ENCODE peak calls at places on chromosomes 16 and 17, in eight cellular contexts. O is HepG2, H is A549, W is WTC11, L is H1, N is SK-N-SH, T is GM12878, C is K562. E is an unnamed sample.

GRCh38 chr17:50578173-50578572 is 17.7 kb downstream of the CACNA1G start:
- DNase-seq in H (no peak), N (no peak), C (no peak), L (no peak), W (no peak), T (no peak), O (no peak), E (no peak)

GRCh38 chr16:67150058-67150832 is 553 bp downstream of the B3GNT9 start:
- DNase-seq in T (no peak), H (peak; percentile 62), W (peak; percentile 86), L (peak; percentile 94), O (no peak), N (peak; percentile 97), C (peak; percentile 81), E (peak; percentile 55)

GRCh38 chr17:83176272-83176955 is 97.0 kb downstream of the METRNL start:
- DNase-seq in W (peak; percentile 2), C (no peak), O (no peak), T (no peak), L (peak; percentile 20), H (no peak), N (no peak), E (no peak)

GRCh38 chr16:29312835-29313558 is 93.5 kb downstream of the NPIPB11 start:
- DNase-seq in H (no peak), W (no peak), N (no peak), O (no peak), C (no peak), T (no peak), L (no peak), E (no peak)

GRCh38 chr16:89320717-89321501 is 103.4 kb downstream of the ZNF778 start:
- DNase-seq in C (peak; percentile 92), O (no peak), L (no peak), T (no peak), N (no peak), W (peak; percentile 74), H (peak; percentile 56), E (peak; percentile 61)

GRCh38 chr16:66020642-66021041 is 345.8 kb upstream of the CDH5 start:
- DNase-seq in O (no peak), T (no peak), W (no peak), C (no peak), N (no peak), H (peak; percentile 7), L (no peak), E (peak; percentile 52)

GRCh38 chr16:1054660-1055556 is 17.6 kb upstream of the SSTR5 start:
- DNase-seq in C (peak; percentile 68), L (peak; percentile 92), H (peak; percentile 57), O (peak; percentile 26), W (peak; percentile 88), N (peak; percentile 91), T (no peak), E (peak; percentile 29)

GRCh38 chr17:18862011-18862410 is 4.1 kb downstream of the PRPSAP2 start:
- DNase-seq in T (no peak), N (no peak), H (no peak), W (no peak), O (no peak), C (no peak), L (peak; percentile 17), E (no peak)

GRCh38 chr16:85136705-85137322 is 24.5 kb upstream of the CIBAR2 start:
- DNase-seq in W (no peak), H (peak; percentile 38), L (no peak), N (peak; percentile 74), O (peak; percentile 95), C (no peak), T (no peak), E (no peak)

GRCh38 chr16:29025218-29025617 is 40.4 kb downstream of the LAT start:
- DNase-seq in W (no peak), L (no peak), O (no peak), H (no peak), N (no peak), C (peak; percentile 59), T (no peak), E (no peak)

GRCh38 chr17:7705269-7706255 is 560 bp downstream of the EFNB3 start:
- DNase-seq in O (no peak), N (peak; percentile 67), W (peak; percentile 47), C (no peak), L (no peak), T (no peak), H (no peak), E (no peak)

GRCh38 chr16:27353853-27354252 is 40.1 kb downstream of the IL4R start:
- DNase-seq in O (no peak), N (no peak), H (no peak), C (peak; percentile 40), W (no peak), T (no peak), L (no peak), E (no peak)

GRCh38 chr17:2271985-2272702 is 31.4 kb downstream of the SMG6 start:
- DNase-seq in W (no peak), T (no peak), L (no peak), O (no peak), H (no peak), C (no peak), N (no peak), E (no peak)

GRCh38 chr16:1142911-1143310 is 10.0 kb upstream of the CACNA1H start:
- DNase-seq in T (no peak), N (no peak), W (no peak), C (no peak), O (no peak), H (no peak), L (no peak), E (no peak)

GRCh38 chr17:31571124-31571892 is 179.8 kb downstream of the RAB11FIP4 start:
- DNase-seq in T (no peak), O (no peak), L (no peak), N (no peak), H (peak; percentile 24), C (no peak), W (no peak), E (peak; percentile 98)

GRCh38 chr17:39611441-39612112 is 3.9 kb upstream of the NEUROD2 start:
- DNase-seq in W (no peak), L (peak; percentile 47), T (no peak), O (no peak), C (no peak), N (no peak), H (no peak), E (no peak)

GRCh38 chr16:49338867-49339266 is 34.7 kb upstream of the C16orf78 start:
- DNase-seq in T (no peak), N (no peak), O (no peak), C (no peak), H (no peak), W (no peak), L (no peak), E (no peak)

GRCh38 chr16:84577034-84577803 is 40.7 kb downstream of the COTL1 start:
- DNase-seq in C (no peak), W (no peak), O (no peak), T (no peak), N (no peak), L (no peak), H (no peak), E (no peak)

DNA sequence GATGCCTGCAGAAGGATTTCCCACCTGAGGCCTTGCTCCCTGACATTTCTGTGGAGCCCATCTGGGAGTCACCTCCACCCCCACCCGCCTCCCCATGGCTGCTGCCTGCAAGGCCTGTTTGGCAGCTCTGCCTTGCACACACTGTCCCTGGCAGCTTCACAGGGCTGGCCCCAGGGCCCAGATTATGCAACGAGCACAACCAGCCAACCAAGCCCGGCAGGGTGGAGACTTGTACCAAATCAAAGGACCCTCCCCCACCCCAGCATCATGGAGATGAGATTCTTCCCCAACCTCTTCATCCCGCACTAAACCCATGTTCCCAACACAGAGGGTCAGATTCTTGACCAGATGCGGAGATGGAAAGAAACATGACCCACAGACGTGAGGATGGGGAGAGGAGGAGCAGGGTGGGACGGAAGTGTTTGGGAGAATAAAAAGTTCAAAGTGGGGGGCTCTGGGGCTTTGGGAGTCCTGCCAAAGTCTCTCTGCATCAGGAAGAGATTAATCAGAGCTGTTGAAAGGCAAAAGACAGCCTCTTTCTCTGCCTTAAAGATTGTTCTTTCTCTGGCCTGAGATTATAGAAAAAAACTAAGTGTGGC is 3.8 kb downstream of the SMARCD2 start:
- DNase-seq in C (no peak), O (no peak), L (no peak), N (no peak), W (peak; percentile 33), H (no peak), T (no peak), E (peak; percentile 45)
- TF ChIP-seq USF2 in C (no peak), O (no peak), L (no peak), N (no peak), W (no peak), H (no peak), T (no peak), E (no peak)

GRCh38 chr17:81092518-81093095 is 57.7 kb downstream of the BAIAP2 start:
- DNase-seq in O (no peak), W (no peak), H (no peak), T (no peak), L (no peak), C (peak; percentile 42), N (no peak), E (no peak)
- TF ChIP-seq USF2 in O (no peak), W (no peak), H (no peak), T (no peak), L (no peak), C (no peak), N (no peak), E (no peak)

DNA sequence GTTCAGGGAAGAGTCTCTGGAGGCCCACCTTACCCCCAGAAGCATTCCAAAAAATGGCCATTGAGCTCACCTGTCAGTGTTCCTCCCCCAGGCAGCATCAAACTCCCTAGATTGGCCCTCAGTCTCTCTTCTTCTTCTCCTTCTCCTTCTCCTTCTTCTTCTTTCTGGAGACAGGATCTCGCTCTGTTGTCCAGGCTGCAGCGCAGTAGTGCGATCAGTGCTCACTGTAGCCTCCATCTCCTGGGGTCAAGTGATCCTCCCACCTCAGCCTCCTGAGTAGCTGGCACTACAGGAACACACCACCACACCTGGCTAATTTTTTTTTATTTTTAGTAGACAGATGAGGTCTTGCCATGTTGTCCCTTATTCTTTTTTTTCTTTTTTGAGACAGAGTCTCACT is 16.4 kb upstream of the WNT3 start:
- DNase-seq in W (no peak), C (no peak), O (no peak), H (no peak), T (no peak), N (no peak), L (no peak), E (no peak)
- TF ChIP-seq USF2 in W (no peak), C (no peak), O (no peak), H (no peak), T (no peak), N (no peak), L (no peak), E (no peak)

GRCh38 chr17:81926451-81927144 is 937 bp downstream of the MAFG start:
- DNase-seq in T (no peak), L (no peak), C (peak; percentile 69), W (peak; percentile 65), H (peak; percentile 95), N (peak; percentile 85), O (peak; percentile 96), E (peak; percentile 79)

GRCh38 chr17:81928497-81929252 is 1.1 kb upstream of the MAFG start:
- DNase-seq in T (no peak), O (no peak), W (no peak), L (no peak), H (no peak), N (peak; percentile 80), C (no peak), E (no peak)

GRCh38 chr17:81925860-81926450 is 1.6 kb downstream of the MAFG start:
- DNase-seq in L (no peak), H (no peak), T (no peak), C (no peak), N (no peak), O (no peak), W (no peak), E (no peak)

GRCh38 chr17:81927653-81928496 is at the start of gene MAFG:
- DNase-seq in W (peak; percentile 90), C (peak; percentile 88), T (peak; percentile 48), H (peak; percentile 98), O (peak; percentile 94), L (peak; percentile 95), N (peak; percentile 100), E (peak; percentile 90)

GRCh38 chr17:81927145-81927652 is 336 bp downstream of the MAFG start:
- DNase-seq in H (no peak), T (no peak), L (no peak), W (no peak), C (peak; percentile 74), O (no peak), N (no peak), E (no peak)
- TF ChIP-seq USF2 in H (no peak), T (no peak), L (no peak), W (no peak), C (no peak), O (no peak), N (no peak), E (no peak)